ENCODE peak calls at places on chromosomes 13 and 19, in eight cellular contexts. One of them, this sample, is unnamed.

GRCh38 chr19:29323972-29324680 is 111.2 kb upstream of the UQCRFS1 start:
- DNase-seq in mesendoderm: no peak
- DNase-seq in cardiac muscle cell: no peak
- DNase-seq in breast epithelium: no peak
- DNase-seq in prostate gland: no peak
- DNase-seq in A549: no peak
- DNase-seq in Panc1: no peak
- DNase-seq in CD8-positive, alpha-beta T cell: no peak
- DNase-seq in this sample: peak

GRCh38 chr13:43058836-43059235 is 35.5 kb downstream of the DNAJC15 start:
- DNase-seq in cardiac muscle cell: peak
- DNase-seq in mesendoderm: peak
- DNase-seq in CD8-positive, alpha-beta T cell: no peak
- DNase-seq in breast epithelium: no peak
- DNase-seq in prostate gland: no peak
- DNase-seq in Panc1: no peak
- DNase-seq in A549: no peak
- DNase-seq in this sample: no peak

GRCh38 chr19:1170938-1171754 is 2.9 kb downstream of the SBNO2 start:
- DNase-seq in Panc1: no peak
- DNase-seq in A549: no peak
- DNase-seq in prostate gland: no peak
- DNase-seq in cardiac muscle cell: no peak
- DNase-seq in breast epithelium: no peak
- DNase-seq in mesendoderm: no peak
- DNase-seq in CD8-positive, alpha-beta T cell: no peak
- DNase-seq in this sample: no peak

GRCh38 chr19:40143612-40144011 is 47.6 kb upstream of the MAP3K10 start:
- DNase-seq in prostate gland: no peak
- DNase-seq in A549: no peak
- DNase-seq in mesendoderm: no peak
- DNase-seq in Panc1: no peak
- DNase-seq in CD8-positive, alpha-beta T cell: no peak
- DNase-seq in cardiac muscle cell: no peak
- DNase-seq in breast epithelium: no peak
- DNase-seq in this sample: no peak

GRCh38 chr13:23610966-23611486 is 40.8 kb downstream of the TNFRSF19 start:
- DNase-seq in prostate gland: no peak
- DNase-seq in Panc1: no peak
- DNase-seq in breast epithelium: no peak
- DNase-seq in CD8-positive, alpha-beta T cell: no peak
- DNase-seq in A549: no peak
- DNase-seq in cardiac muscle cell: peak
- DNase-seq in mesendoderm: no peak
- DNase-seq in this sample: no peak

GRCh38 chr19:41930322-41930722 is 2.1 kb upstream of the ERFL start:
- DNase-seq in Panc1: no peak
- DNase-seq in A549: no peak
- DNase-seq in prostate gland: no peak
- DNase-seq in cardiac muscle cell: no peak
- DNase-seq in mesendoderm: no peak
- DNase-seq in breast epithelium: no peak
- DNase-seq in CD8-positive, alpha-beta T cell: no peak
- DNase-seq in this sample: no peak

GRCh38 chr13:51907040-51907732 is 45.4 kb downstream of the CCDC70 start:
- DNase-seq in breast epithelium: no peak
- DNase-seq in A549: no peak
- DNase-seq in mesendoderm: no peak
- DNase-seq in cardiac muscle cell: no peak
- DNase-seq in prostate gland: no peak
- DNase-seq in Panc1: no peak
- DNase-seq in CD8-positive, alpha-beta T cell: no peak
- DNase-seq in this sample: no peak

GRCh38 chr19:35348909-35349611 is 1.4 kb downstream of the FFAR1 start:
- DNase-seq in CD8-positive, alpha-beta T cell: no peak
- DNase-seq in Panc1: no peak
- DNase-seq in mesendoderm: no peak
- DNase-seq in cardiac muscle cell: no peak
- DNase-seq in A549: no peak
- DNase-seq in breast epithelium: no peak
- DNase-seq in prostate gland: no peak
- DNase-seq in this sample: no peak

GRCh38 chr19:6090634-6091033 is 19.7 kb downstream of the RFX2 start:
- DNase-seq in mesendoderm: no peak
- DNase-seq in prostate gland: no peak
- DNase-seq in CD8-positive, alpha-beta T cell: no peak
- DNase-seq in Panc1: no peak
- DNase-seq in A549: no peak
- DNase-seq in breast epithelium: no peak
- DNase-seq in cardiac muscle cell: no peak
- DNase-seq in this sample: no peak
- H3K27ac ChIP-seq in mesendoderm: no peak
- H3K27ac ChIP-seq in prostate gland: no peak
- H3K27ac ChIP-seq in CD8-positive, alpha-beta T cell: no peak
- H3K27ac ChIP-seq in Panc1: no peak
- H3K27ac ChIP-seq in A549: no peak
- H3K27ac ChIP-seq in breast epithelium: no peak
- H3K27ac ChIP-seq in cardiac muscle cell: no peak
- H3K27ac ChIP-seq in this sample: no peak

GRCh38 chr19:30596813-30597399 is 224.7 kb downstream of the ZNF536 start:
- DNase-seq in breast epithelium: no peak
- DNase-seq in A549: no peak
- DNase-seq in CD8-positive, alpha-beta T cell: no peak
- DNase-seq in cardiac muscle cell: no peak
- DNase-seq in mesendoderm: peak
- DNase-seq in prostate gland: no peak
- DNase-seq in Panc1: no peak
- DNase-seq in this sample: no peak

GRCh38 chr19:30593975-30594925 is 222.1 kb downstream of the ZNF536 start:
- DNase-seq in cardiac muscle cell: no peak
- DNase-seq in CD8-positive, alpha-beta T cell: no peak
- DNase-seq in A549: no peak
- DNase-seq in Panc1: no peak
- DNase-seq in mesendoderm: no peak
- DNase-seq in breast epithelium: no peak
- DNase-seq in prostate gland: no peak
- DNase-seq in this sample: no peak

GRCh38 chr19:30596268-30596667 is 224.1 kb downstream of the ZNF536 start:
- DNase-seq in prostate gland: no peak
- DNase-seq in Panc1: no peak
- DNase-seq in A549: no peak
- DNase-seq in CD8-positive, alpha-beta T cell: no peak
- DNase-seq in mesendoderm: no peak
- DNase-seq in breast epithelium: no peak
- DNase-seq in cardiac muscle cell: no peak
- DNase-seq in this sample: no peak

GRCh38 chr19:30602661-30603322 is 230.6 kb downstream of the ZNF536 start:
- DNase-seq in A549: no peak
- DNase-seq in cardiac muscle cell: no peak
- DNase-seq in prostate gland: no peak
- DNase-seq in CD8-positive, alpha-beta T cell: no peak
- DNase-seq in breast epithelium: no peak
- DNase-seq in mesendoderm: no peak
- DNase-seq in Panc1: no peak
- DNase-seq in this sample: no peak

GRCh38 chr19:30598688-30599087 is 226.5 kb downstream of the ZNF536 start:
- DNase-seq in mesendoderm: no peak
- DNase-seq in cardiac muscle cell: no peak
- DNase-seq in Panc1: no peak
- DNase-seq in prostate gland: no peak
- DNase-seq in breast epithelium: no peak
- DNase-seq in A549: no peak
- DNase-seq in CD8-positive, alpha-beta T cell: no peak
- DNase-seq in this sample: no peak
- H3K27ac ChIP-seq in mesendoderm: no peak
- H3K27ac ChIP-seq in cardiac muscle cell: no peak
- H3K27ac ChIP-seq in Panc1: no peak
- H3K27ac ChIP-seq in prostate gland: no peak
- H3K27ac ChIP-seq in breast epithelium: no peak
- H3K27ac ChIP-seq in A549: no peak
- H3K27ac ChIP-seq in CD8-positive, alpha-beta T cell: no peak
- H3K27ac ChIP-seq in this sample: no peak

DNA sequence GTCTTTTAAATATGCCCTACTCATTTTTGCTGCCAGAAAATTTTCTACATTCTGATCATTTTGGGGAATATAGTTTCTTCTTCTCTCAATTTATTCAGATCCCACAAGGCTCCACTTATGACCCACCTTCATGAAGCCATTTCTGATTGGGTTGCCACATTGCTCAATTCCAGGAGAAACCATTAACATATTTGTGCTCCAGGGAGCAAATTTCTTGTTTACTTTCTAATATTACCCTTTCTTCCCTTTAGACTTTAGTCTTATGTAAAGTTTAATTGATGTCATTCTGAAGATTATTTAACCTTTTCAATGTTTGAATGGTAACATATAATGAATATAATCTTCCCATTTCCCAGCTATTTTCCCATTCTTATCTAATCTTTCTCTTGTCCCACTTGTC is 331.8 kb downstream of the ITGBL1 start:
- DNase-seq in cardiac muscle cell: no peak
- DNase-seq in A549: no peak
- DNase-seq in breast epithelium: no peak
- DNase-seq in prostate gland: no peak
- DNase-seq in CD8-positive, alpha-beta T cell: no peak
- DNase-seq in mesendoderm: no peak
- DNase-seq in Panc1: no peak
- DNase-seq in this sample: no peak
- H3K27ac ChIP-seq in cardiac muscle cell: no peak
- H3K27ac ChIP-seq in A549: no peak
- H3K27ac ChIP-seq in breast epithelium: no peak
- H3K27ac ChIP-seq in prostate gland: no peak
- H3K27ac ChIP-seq in CD8-positive, alpha-beta T cell: no peak
- H3K27ac ChIP-seq in mesendoderm: no peak
- H3K27ac ChIP-seq in Panc1: no peak
- H3K27ac ChIP-seq in this sample: no peak

GRCh38 chr13:66405908-66406802 is 824.0 kb downstream of the PCDH9 start:
- DNase-seq in A549: no peak
- DNase-seq in cardiac muscle cell: peak
- DNase-seq in mesendoderm: no peak
- DNase-seq in CD8-positive, alpha-beta T cell: no peak
- DNase-seq in Panc1: peak
- DNase-seq in prostate gland: peak
- DNase-seq in breast epithelium: peak
- DNase-seq in this sample: no peak
- H3K27ac ChIP-seq in A549: no peak
- H3K27ac ChIP-seq in cardiac muscle cell: no peak
- H3K27ac ChIP-seq in mesendoderm: no peak
- H3K27ac ChIP-seq in CD8-positive, alpha-beta T cell: no peak
- H3K27ac ChIP-seq in Panc1: peak
- H3K27ac ChIP-seq in prostate gland: no peak
- H3K27ac ChIP-seq in breast epithelium: no peak
- H3K27ac ChIP-seq in this sample: no peak